ENCODE peak calls at places on chromosome X, in seven cellular contexts. One of them, this sample, is unnamed.

GRCh38 chrX:150544222-150544787 is 24.1 kb upstream of the MTM1 start:
- DNase-seq in HFFc6: peak
- DNase-seq in choroid plexus epithelial cell: peak
- DNase-seq in right lobe of liver: no peak
- DNase-seq in HepG2: peak
- DNase-seq in AG09319: no peak
- DNase-seq in dorsolateral prefrontal cortex: no peak
- DNase-seq in this sample: no peak

GRCh38 chrX:129577473-129577872 is 37.4 kb downstream of the OCRL start:
- DNase-seq in dorsolateral prefrontal cortex: peak
- DNase-seq in right lobe of liver: no peak
- DNase-seq in HepG2: no peak
- DNase-seq in AG09319: peak
- DNase-seq in HFFc6: peak
- DNase-seq in choroid plexus epithelial cell: peak
- DNase-seq in this sample: peak

GRCh38 chrX:72621619-72622485 is 49.2 kb upstream of the HDAC8 start:
- DNase-seq in choroid plexus epithelial cell: peak
- DNase-seq in HepG2: no peak
- DNase-seq in HFFc6: peak
- DNase-seq in right lobe of liver: no peak
- DNase-seq in dorsolateral prefrontal cortex: no peak
- DNase-seq in AG09319: no peak
- DNase-seq in this sample: peak

GRCh38 chrX:48035891-48036290 is 29.1 kb downstream of the SPACA5 start:
- DNase-seq in right lobe of liver: no peak
- DNase-seq in HFFc6: no peak
- DNase-seq in HepG2: no peak
- DNase-seq in dorsolateral prefrontal cortex: no peak
- DNase-seq in AG09319: no peak
- DNase-seq in choroid plexus epithelial cell: peak
- DNase-seq in this sample: no peak

GRCh38 chrX:56113785-56114436 is 118.2 kb upstream of the KLF8 start:
- DNase-seq in dorsolateral prefrontal cortex: no peak
- DNase-seq in AG09319: no peak
- DNase-seq in HepG2: no peak
- DNase-seq in choroid plexus epithelial cell: no peak
- DNase-seq in HFFc6: no peak
- DNase-seq in right lobe of liver: no peak
- DNase-seq in this sample: no peak

GRCh38 chrX:12975670-12975965 is 708 bp downstream of the TMSB4X start:
- DNase-seq in AG09319: no peak
- DNase-seq in choroid plexus epithelial cell: no peak
- DNase-seq in HepG2: no peak
- DNase-seq in right lobe of liver: peak
- DNase-seq in HFFc6: no peak
- DNase-seq in dorsolateral prefrontal cortex: no peak
- DNase-seq in this sample: no peak

GRCh38 chrX:115582871-115583729 is 22.1 kb downstream of the PLS3 start:
- DNase-seq in choroid plexus epithelial cell: peak
- DNase-seq in HepG2: no peak
- DNase-seq in right lobe of liver: no peak
- DNase-seq in dorsolateral prefrontal cortex: no peak
- DNase-seq in HFFc6: peak
- DNase-seq in AG09319: no peak
- DNase-seq in this sample: no peak

GRCh38 chrX:103254921-103255455 is at the start of gene TCEAL8:
- DNase-seq in right lobe of liver: peak
- DNase-seq in HFFc6: peak
- DNase-seq in HepG2: peak
- DNase-seq in AG09319: peak
- DNase-seq in dorsolateral prefrontal cortex: peak
- DNase-seq in choroid plexus epithelial cell: peak
- DNase-seq in this sample: peak

GRCh38 chrX:132622130-132622529 is 133.3 kb upstream of the MBNL3 start:
- DNase-seq in HFFc6: no peak
- DNase-seq in right lobe of liver: no peak
- DNase-seq in HepG2: no peak
- DNase-seq in AG09319: no peak
- DNase-seq in choroid plexus epithelial cell: peak
- DNase-seq in dorsolateral prefrontal cortex: no peak
- DNase-seq in this sample: peak

GRCh38 chrX:119194631-119195030 is 41.5 kb upstream of the PGRMC1 start:
- DNase-seq in HepG2: no peak
- DNase-seq in dorsolateral prefrontal cortex: no peak
- DNase-seq in choroid plexus epithelial cell: peak
- DNase-seq in HFFc6: peak
- DNase-seq in right lobe of liver: no peak
- DNase-seq in AG09319: no peak
- DNase-seq in this sample: no peak

GRCh38 chrX:109732319-109732779 is 708 bp downstream of the ACSL4 start:
- DNase-seq in right lobe of liver: no peak
- DNase-seq in dorsolateral prefrontal cortex: no peak
- DNase-seq in choroid plexus epithelial cell: peak
- DNase-seq in HFFc6: peak
- DNase-seq in AG09319: no peak
- DNase-seq in HepG2: no peak
- DNase-seq in this sample: no peak

GRCh38 chrX:108167211-108167872 is 75.8 kb downstream of the ATG4A start:
- DNase-seq in dorsolateral prefrontal cortex: no peak
- DNase-seq in AG09319: no peak
- DNase-seq in choroid plexus epithelial cell: peak
- DNase-seq in HepG2: no peak
- DNase-seq in right lobe of liver: no peak
- DNase-seq in HFFc6: no peak
- DNase-seq in this sample: peak

GRCh38 chrX:55489315-55490009 is at the start of gene USP51:
- DNase-seq in AG09319: peak
- DNase-seq in choroid plexus epithelial cell: peak
- DNase-seq in dorsolateral prefrontal cortex: peak
- DNase-seq in HepG2: no peak
- DNase-seq in right lobe of liver: peak
- DNase-seq in HFFc6: no peak
- DNase-seq in this sample: peak

GRCh38 chrX:21770631-21771321 is 12.9 kb upstream of the SMPX start:
- DNase-seq in right lobe of liver: peak
- DNase-seq in HepG2: peak
- DNase-seq in dorsolateral prefrontal cortex: no peak
- DNase-seq in HFFc6: no peak
- DNase-seq in choroid plexus epithelial cell: no peak
- DNase-seq in AG09319: no peak
- DNase-seq in this sample: no peak

GRCh38 chrX:107675823-107676555 is 47.7 kb downstream of the PRPS1 start:
- DNase-seq in right lobe of liver: no peak
- DNase-seq in AG09319: no peak
- DNase-seq in choroid plexus epithelial cell: peak
- DNase-seq in HFFc6: no peak
- DNase-seq in HepG2: no peak
- DNase-seq in dorsolateral prefrontal cortex: no peak
- DNase-seq in this sample: peak

GRCh38 chrX:103656623-103657022 is 27.8 kb downstream of the TCEAL1 start:
- DNase-seq in right lobe of liver: no peak
- DNase-seq in HepG2: no peak
- DNase-seq in dorsolateral prefrontal cortex: no peak
- DNase-seq in choroid plexus epithelial cell: no peak
- DNase-seq in HFFc6: peak
- DNase-seq in AG09319: peak
- DNase-seq in this sample: peak

GRCh38 chrX:24332868-24333267 is 19.0 kb upstream of the SUPT20HL2 start:
- DNase-seq in AG09319: no peak
- DNase-seq in HFFc6: no peak
- DNase-seq in right lobe of liver: no peak
- DNase-seq in HepG2: no peak
- DNase-seq in dorsolateral prefrontal cortex: no peak
- DNase-seq in choroid plexus epithelial cell: no peak
- DNase-seq in this sample: peak

GRCh38 chrX:150034788-150035187 is 96.5 kb upstream of the EOLA2 start:
- DNase-seq in AG09319: no peak
- DNase-seq in dorsolateral prefrontal cortex: no peak
- DNase-seq in HepG2: no peak
- DNase-seq in choroid plexus epithelial cell: no peak
- DNase-seq in right lobe of liver: no peak
- DNase-seq in HFFc6: no peak
- DNase-seq in this sample: no peak

GRCh38 chrX:105700316-105700715 is 122.0 kb upstream of the NRK start:
- DNase-seq in AG09319: no peak
- DNase-seq in right lobe of liver: no peak
- DNase-seq in choroid plexus epithelial cell: no peak
- DNase-seq in HepG2: no peak
- DNase-seq in dorsolateral prefrontal cortex: no peak
- DNase-seq in HFFc6: no peak
- DNase-seq in this sample: no peak

GRCh38 chrX:9148626-9149385 is 114.9 kb upstream of the FAM9B start:
- DNase-seq in HepG2: no peak
- DNase-seq in dorsolateral prefrontal cortex: no peak
- DNase-seq in choroid plexus epithelial cell: peak
- DNase-seq in AG09319: no peak
- DNase-seq in right lobe of liver: no peak
- DNase-seq in HFFc6: peak
- DNase-seq in this sample: peak

DNA sequence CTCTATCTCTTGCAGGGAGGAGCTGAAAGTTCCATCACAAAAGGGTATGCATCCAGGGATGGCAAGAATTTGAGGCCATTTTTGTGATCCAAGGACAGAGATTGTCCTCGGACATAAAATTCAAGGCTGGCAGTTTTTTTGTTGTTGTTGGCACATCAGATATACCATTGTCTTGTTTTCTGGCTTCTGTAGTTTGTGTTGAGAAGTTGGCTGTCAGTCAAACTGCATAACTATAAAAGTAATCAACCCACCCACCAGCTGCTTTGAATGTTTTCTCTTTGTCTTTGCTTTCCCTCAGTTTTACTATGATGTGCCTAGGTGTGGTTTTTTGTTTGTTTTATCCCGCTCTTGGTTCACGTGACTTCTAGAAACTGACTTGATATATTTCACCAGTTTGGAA is 21.6 kb upstream of the PDZD4 start:
- DNase-seq in dorsolateral prefrontal cortex: no peak
- DNase-seq in HFFc6: no peak
- DNase-seq in HepG2: no peak
- DNase-seq in AG09319: no peak
- DNase-seq in right lobe of liver: no peak
- DNase-seq in choroid plexus epithelial cell: no peak
- DNase-seq in this sample: no peak
- TF ChIP-seq CTCF in dorsolateral prefrontal cortex: no peak
- TF ChIP-seq CTCF in HFFc6: no peak
- TF ChIP-seq CTCF in HepG2: no peak
- TF ChIP-seq CTCF in AG09319: no peak
- TF ChIP-seq CTCF in right lobe of liver: no peak
- TF ChIP-seq CTCF in choroid plexus epithelial cell: no peak
- TF ChIP-seq CTCF in this sample: no peak

GRCh38 chrX:1468250-1468772 is 15.6 kb upstream of the ASMTL start:
- DNase-seq in right lobe of liver: no peak
- DNase-seq in HepG2: no peak
- DNase-seq in HFFc6: peak
- DNase-seq in dorsolateral prefrontal cortex: no peak
- DNase-seq in AG09319: peak
- DNase-seq in choroid plexus epithelial cell: peak
- DNase-seq in this sample: no peak
- TF ChIP-seq CTCF in right lobe of liver: no peak
- TF ChIP-seq CTCF in HepG2: peak
- TF ChIP-seq CTCF in HFFc6: no peak
- TF ChIP-seq CTCF in dorsolateral prefrontal cortex: no peak
- TF ChIP-seq CTCF in AG09319: peak
- TF ChIP-seq CTCF in choroid plexus epithelial cell: peak
- TF ChIP-seq CTCF in this sample: no peak

GRCh38 chrX:135477576-135477975 is 42.9 kb upstream of the INTS6L start:
- DNase-seq in HepG2: peak
- DNase-seq in AG09319: peak
- DNase-seq in right lobe of liver: peak
- DNase-seq in dorsolateral prefrontal cortex: peak
- DNase-seq in choroid plexus epithelial cell: peak
- DNase-seq in HFFc6: peak
- DNase-seq in this sample: peak
- TF ChIP-seq CTCF in HepG2: peak
- TF ChIP-seq CTCF in AG09319: peak
- TF ChIP-seq CTCF in right lobe of liver: peak
- TF ChIP-seq CTCF in dorsolateral prefrontal cortex: peak
- TF ChIP-seq CTCF in choroid plexus epithelial cell: peak
- TF ChIP-seq CTCF in HFFc6: peak
- TF ChIP-seq CTCF in this sample: peak

GRCh38 chrX:84189125-84189524 is 1.1 kb upstream of the RPS6KA6 start:
- DNase-seq in AG09319: no peak
- DNase-seq in choroid plexus epithelial cell: no peak
- DNase-seq in HepG2: no peak
- DNase-seq in HFFc6: no peak
- DNase-seq in right lobe of liver: no peak
- DNase-seq in dorsolateral prefrontal cortex: no peak
- DNase-seq in this sample: no peak

GRCh38 chrX:84192006-84192405 is 4.0 kb upstream of the RPS6KA6 start:
- DNase-seq in HepG2: no peak
- DNase-seq in choroid plexus epithelial cell: no peak
- DNase-seq in right lobe of liver: no peak
- DNase-seq in AG09319: no peak
- DNase-seq in dorsolateral prefrontal cortex: no peak
- DNase-seq in HFFc6: no peak
- DNase-seq in this sample: no peak

GRCh38 chrX:84187501-84188319 is at the start of gene RPS6KA6:
- DNase-seq in HFFc6: no peak
- DNase-seq in AG09319: no peak
- DNase-seq in dorsolateral prefrontal cortex: peak
- DNase-seq in right lobe of liver: peak
- DNase-seq in choroid plexus epithelial cell: peak
- DNase-seq in HepG2: no peak
- DNase-seq in this sample: no peak

GRCh38 chrX:84186603-84187358 is 1.2 kb downstream of the RPS6KA6 start:
- DNase-seq in HepG2: no peak
- DNase-seq in dorsolateral prefrontal cortex: no peak
- DNase-seq in choroid plexus epithelial cell: peak
- DNase-seq in AG09319: no peak
- DNase-seq in HFFc6: no peak
- DNase-seq in right lobe of liver: no peak
- DNase-seq in this sample: no peak

DNA sequence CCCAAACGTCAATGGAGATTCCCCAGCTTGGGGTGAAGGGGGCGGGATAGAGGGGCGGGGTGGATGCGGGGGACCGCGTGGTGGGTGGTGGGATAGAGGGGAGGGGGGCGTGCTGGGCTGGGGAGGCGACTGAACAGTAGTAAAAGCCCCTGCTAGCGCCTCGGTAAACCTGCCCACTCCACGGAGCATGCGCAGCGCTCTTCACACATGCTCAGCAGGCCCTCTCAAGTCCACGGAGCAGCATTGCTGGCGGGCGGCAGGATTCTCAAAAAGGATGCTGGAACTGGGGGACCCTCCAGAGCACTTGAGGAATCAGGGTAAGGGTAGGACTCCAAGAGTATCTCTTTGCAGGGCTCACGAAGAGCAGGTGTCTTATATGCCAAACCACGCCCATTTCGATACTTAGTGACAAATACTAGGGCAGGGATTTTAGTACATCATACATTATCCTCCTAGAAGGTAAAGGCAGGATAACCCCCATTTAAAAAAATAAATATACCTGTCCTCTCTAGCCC is 378 bp upstream of the RPS6KA6 start:
- DNase-seq in HFFc6: peak
- DNase-seq in HepG2: no peak
- DNase-seq in choroid plexus epithelial cell: peak
- DNase-seq in right lobe of liver: peak
- DNase-seq in dorsolateral prefrontal cortex: peak
- DNase-seq in AG09319: peak
- DNase-seq in this sample: peak
- TF ChIP-seq CTCF in HFFc6: no peak
- TF ChIP-seq CTCF in HepG2: no peak
- TF ChIP-seq CTCF in choroid plexus epithelial cell: no peak
- TF ChIP-seq CTCF in right lobe of liver: no peak
- TF ChIP-seq CTCF in dorsolateral prefrontal cortex: no peak
- TF ChIP-seq CTCF in AG09319: peak
- TF ChIP-seq CTCF in this sample: peak

GRCh38 chrX:141936080-141936479 is 32.4 kb downstream of the MAGEC1 start:
- DNase-seq in HepG2: no peak
- DNase-seq in HFFc6: peak
- DNase-seq in choroid plexus epithelial cell: peak
- DNase-seq in dorsolateral prefrontal cortex: no peak
- DNase-seq in AG09319: no peak
- DNase-seq in right lobe of liver: no peak
- DNase-seq in this sample: no peak
- TF ChIP-seq CTCF in HepG2: no peak
- TF ChIP-seq CTCF in HFFc6: peak
- TF ChIP-seq CTCF in choroid plexus epithelial cell: peak
- TF ChIP-seq CTCF in dorsolateral prefrontal cortex: peak
- TF ChIP-seq CTCF in AG09319: no peak
- TF ChIP-seq CTCF in right lobe of liver: no peak
- TF ChIP-seq CTCF in this sample: peak